ENCODE peak calls at places on chromosomes 7 and 10, in six cellular contexts. O is suprapubic skin, I is brain microvascular endothelial cell, V is BJ, W is left ventricle myocardium inferior, U is right lobe of liver. A is an unnamed sample.

GRCh38 chr7:32658034-32658944 is 163.0 kb downstream of the AVL9 start:
- DNase-seq in O (no peak), I (peak; percentile 86), V (no peak), W (no peak), U (no peak), A (no peak)

GRCh38 chr7:2701832-2702593 is 14.0 kb downstream of the AMZ1 start:
- DNase-seq in O (peak; percentile 89), I (no peak), V (no peak), W (peak; percentile 39), U (peak; percentile 94), A (no peak)

GRCh38 chr7:105691692-105692564 is 110.6 kb upstream of the EFCAB10 start:
- DNase-seq in O (peak; percentile 81), I (peak; percentile 75), V (peak; percentile 37), W (peak; percentile 34), U (peak; percentile 86), A (peak; percentile 82)

GRCh38 chr10:89242840-89243586 is 8.6 kb downstream of the LIPA start:
- DNase-seq in O (no peak), I (no peak), V (no peak), W (no peak), U (no peak), A (no peak)

GRCh38 chr7:149126662-149127321 is 668 bp upstream of the ZNF425 start:
- DNase-seq in O (no peak), I (no peak), V (no peak), W (peak; percentile 50), U (peak; percentile 65), A (peak; percentile 86)

GRCh38 chr10:35340975-35341374 is 4.7 kb downstream of the CCNY start:
- DNase-seq in O (no peak), I (no peak), V (no peak), W (no peak), U (no peak), A (peak; percentile 76)

GRCh38 chr7:75646551-75647102 is 92.1 kb downstream of the HIP1 start:
- DNase-seq in O (no peak), I (no peak), V (no peak), W (no peak), U (no peak), A (no peak)

GRCh38 chr10:98331888-98332287 is 63.9 kb upstream of the LOXL4 start:
- DNase-seq in O (no peak), I (no peak), V (no peak), W (no peak), U (no peak), A (peak; percentile 35)

GRCh38 chr7:27134392-27134791 is 3.8 kb upstream of the HOXA4 start:
- DNase-seq in O (no peak), I (no peak), V (peak; percentile 68), W (no peak), U (no peak), A (no peak)

GRCh38 chr7:56046728-56047445 is 4.4 kb downstream of the PSPH start:
- DNase-seq in O (no peak), I (peak; percentile 94), V (peak; percentile 88), W (no peak), U (peak; percentile 16), A (no peak)

GRCh38 chr7:146116452-146117219 is at the start of gene CNTNAP2:
- DNase-seq in O (no peak), I (peak; percentile 35), V (no peak), W (peak; percentile 19), U (no peak), A (peak; percentile 61)

GRCh38 chr7:46247622-46248181 is 326.6 kb upstream of the IGFBP3 start:
- DNase-seq in O (no peak), I (no peak), V (peak; percentile 59), W (no peak), U (no peak), A (no peak)

GRCh38 chr10:124091646-124092269 is 1.6 kb downstream of the CHST15 start:
- DNase-seq in O (no peak), I (peak; percentile 18), V (no peak), W (peak; percentile 34), U (no peak), A (peak; percentile 86)

GRCh38 chr7:8638076-8638475 is 204.7 kb downstream of the NXPH1 start:
- DNase-seq in O (no peak), I (no peak), V (no peak), W (no peak), U (no peak), A (no peak)

GRCh38 chr7:142800699-142801260 is 30.0 kb downstream of the PRSS2 start:
- DNase-seq in O (no peak), I (no peak), V (no peak), W (no peak), U (no peak), A (no peak)

GRCh38 chr10:47425813-47426419 is 41.8 kb upstream of the ZNF488 start:
- DNase-seq in O (peak; percentile 67), I (no peak), V (no peak), W (no peak), U (no peak), A (peak; percentile 21)

GRCh38 chr10:109203616-109204375 is 719.5 kb downstream of the XPNPEP1 start:
- DNase-seq in O (no peak), I (no peak), V (no peak), W (no peak), U (no peak), A (no peak)

GRCh38 chr7:130369110-130369711 is 11.1 kb upstream of the CPA1 start:
- DNase-seq in O (no peak), I (peak; percentile 78), V (no peak), W (no peak), U (no peak), A (no peak)

DNA sequence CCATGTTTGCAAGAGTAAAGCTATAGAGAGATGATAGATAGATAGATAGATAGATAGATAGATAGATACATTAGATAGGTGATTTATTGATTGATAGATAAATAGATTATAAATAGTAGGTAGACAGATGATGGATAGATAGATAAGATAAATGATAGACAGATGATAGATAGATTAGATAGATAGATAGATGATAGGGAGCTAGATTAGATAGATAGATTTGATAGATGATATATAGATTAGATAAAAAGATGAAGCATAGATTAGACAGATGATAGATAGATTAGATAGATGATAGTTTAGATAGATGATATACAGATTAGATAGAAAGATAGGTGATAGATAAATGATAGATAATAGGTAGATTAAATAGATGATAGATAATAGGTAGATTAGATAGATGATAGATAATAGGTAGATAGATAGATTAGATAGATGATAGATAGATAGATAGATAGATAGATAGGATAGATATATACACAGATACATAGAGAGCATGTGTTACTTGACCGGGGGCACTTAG is 243.3 kb upstream of the FOXK1 start:
- DNase-seq in O (no peak), I (no peak), V (no peak), W (no peak), U (no peak), A (no peak)
- H3K4me3 ChIP-seq in O (no peak overlapping the region), I (no peak overlapping the region), V (no peak overlapping the region), W (no peak overlapping the region), U (no peak overlapping the region), A (no peak overlapping the region)

GRCh38 chr7:1558181-1558811 is 2.3 kb upstream of the TMEM184A start:
- DNase-seq in O (no peak), I (no peak), V (no peak), W (peak; percentile 65), U (peak; percentile 42), A (peak; percentile 66)
- TF ChIP-seq CTCF in O (no peak), I (peak; percentile 54), V (peak; percentile 9), W (peak; percentile 68), U (peak; percentile 22), A (peak; percentile 7)

DNA sequence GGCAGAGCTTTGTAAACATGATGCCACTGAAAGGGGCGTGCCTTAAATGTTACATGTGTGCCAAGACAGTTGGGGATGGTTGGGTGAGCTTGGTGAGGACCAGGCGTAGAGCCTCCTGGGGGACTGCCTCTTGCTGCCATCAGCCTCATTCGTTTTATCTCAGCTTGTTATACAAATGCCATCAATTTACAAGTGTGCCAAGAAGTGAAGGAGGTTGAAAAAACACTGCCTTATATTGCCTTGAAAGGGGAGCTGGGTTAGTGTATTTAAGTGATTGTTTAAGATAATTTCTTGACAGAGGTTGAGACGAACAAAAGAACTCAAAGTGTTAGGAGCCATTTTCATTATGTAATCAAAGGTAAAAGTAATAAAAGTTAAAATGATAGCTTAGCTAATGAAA is 354.7 kb downstream of the PHTF2 start:
- DNase-seq in O (no peak), I (no peak), V (no peak), W (no peak), U (no peak), A (no peak)
- H3K4me3 ChIP-seq in O (no peak overlapping the region), I (no peak overlapping the region), V (no peak overlapping the region), W (no peak overlapping the region), U (no peak overlapping the region), A (no peak overlapping the region)

GRCh38 chr10:71383972-71384687 is 12.6 kb upstream of the CDH23 start:
- DNase-seq in O (peak; percentile 87), I (peak; percentile 40), V (no peak), W (peak; percentile 73), U (peak; percentile 81), A (peak; percentile 86)
- TF ChIP-seq CTCF in O (peak; percentile 71), I (peak; percentile 96), V (peak; percentile 97), W (peak; percentile 93), U (peak; percentile 91), A (peak; percentile 84)

GRCh38 chr7:121329460-121330052 is 756 bp downstream of the WNT16 start:
- DNase-seq in O (no peak), I (no peak), V (no peak), W (no peak), U (no peak), A (peak; percentile 62)
- H3K4me3 ChIP-seq in O (peak overlapping the region; percentile 56), I (peak overlapping the region; percentile 64), V (peak overlapping the region; percentile 44), W (peak overlapping the region; percentile 62), U (peak overlapping the region; percentile 33), A (peak overlapping the region; percentile 23)

DNA sequence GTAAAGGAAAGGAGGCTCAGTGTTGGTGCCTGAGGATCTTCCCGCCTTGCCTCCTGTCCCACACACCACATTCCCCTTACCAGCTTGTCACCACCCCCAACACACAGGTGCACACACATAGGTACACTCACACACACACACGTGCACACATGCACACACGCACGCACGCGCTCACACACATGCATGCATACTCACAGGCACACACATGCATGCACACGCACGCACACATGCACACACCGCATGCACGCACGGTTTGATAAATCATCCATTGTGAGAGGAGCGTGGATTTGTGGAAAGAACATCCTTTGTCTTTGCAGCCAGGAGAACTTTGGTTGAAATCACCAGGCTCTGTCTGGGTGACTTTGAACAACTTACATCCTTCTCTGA is 359.8 kb downstream of the FRMD4A start:
- DNase-seq in O (no peak), I (no peak), V (no peak), W (no peak), U (no peak), A (no peak)
- TF ChIP-seq CTCF in O (no peak), I (no peak), V (no peak), W (no peak), U (no peak), A (no peak)

GRCh38 chr10:2121944-2122343 is 384.6 kb upstream of the ADARB2 start:
- DNase-seq in O (no peak), I (no peak), V (no peak), W (peak; percentile 40), U (no peak), A (no peak)
- H3K4me3 ChIP-seq in O (no peak overlapping the region), I (no peak overlapping the region), V (no peak overlapping the region), W (no peak overlapping the region), U (no peak overlapping the region), A (no peak overlapping the region)

GRCh38 chr10:43197834-43198681 is 59.8 kb downstream of the CSGALNACT2 start:
- DNase-seq in O (peak; percentile 75), I (peak; percentile 16), V (no peak), W (no peak), U (peak; percentile 43), A (peak; percentile 56)
- TF ChIP-seq CTCF in O (no peak), I (peak; percentile 68), V (peak; percentile 51), W (no peak), U (peak; percentile 6), A (peak; percentile 18)

A was measured in kidney.